ENCODE peak calls at places on chromosomes 4 and X, in seven cellular contexts. P is spleen; Z is CD4-positive, alpha-beta memory T cell; S is transverse colon; F is CD8-positive, alpha-beta memory T cell; H is IMR-90; A is tibial artery. Q is an unnamed sample.

GRCh38 chrX:71103110-71103983 is 3.2 kb downstream of the CXorf65 start:
- DNase-seq in Z (peak), H (no peak), S (peak), P (peak), A (no peak), F (peak), Q (no peak)

GRCh38 chrX:38803286-38803608 is 2.0 kb downstream of the MID1IP1 start:
- DNase-seq in Z (no peak), S (no peak), A (no peak), P (no peak), F (no peak), H (no peak), Q (no peak)

GRCh38 chr4:139581096-139581495 is 25.1 kb upstream of the SETD7 start:
- DNase-seq in H (no peak), F (no peak), P (no peak), Z (no peak), A (no peak), S (no peak), Q (no peak)

GRCh38 chr4:181646864-181647263 is 596.3 kb upstream of the TENM3 start:
- DNase-seq in S (no peak), A (no peak), P (no peak), Z (no peak), H (peak), F (no peak), Q (no peak)

GRCh38 chr4:120659626-120660170 is 262.8 kb downstream of the PRDM5 start:
- DNase-seq in P (no peak), H (no peak), Z (no peak), A (no peak), S (no peak), F (no peak), Q (no peak)

GRCh38 chrX:19592952-19593351 is 77.6 kb upstream of the MAP3K15 start:
- DNase-seq in P (no peak), F (no peak), S (no peak), H (no peak), A (no peak), Z (no peak), Q (no peak)

GRCh38 chrX:7170903-7171302 is 22.9 kb upstream of the PUDP start:
- DNase-seq in P (no peak), H (no peak), Z (peak), F (peak), S (peak), A (no peak), Q (no peak)

GRCh38 chr4:88457307-88458090 is 580 bp downstream of the HERC5 start:
- DNase-seq in P (peak), F (peak), H (no peak), A (peak), S (peak), Z (no peak), Q (peak)

GRCh38 chrX:120791013-120791643 is 84.5 kb downstream of the CT47B1 start:
- DNase-seq in H (peak), A (peak), P (no peak), F (no peak), Z (no peak), S (peak), Q (no peak)

GRCh38 chr4:139084425-139085093 is 69.0 kb downstream of the NOCT start:
- DNase-seq in F (no peak), H (no peak), Z (no peak), P (peak), S (no peak), A (no peak), Q (no peak)

GRCh38 chr4:185721949-185722316 is 90.1 kb downstream of the SORBS2 start:
- DNase-seq in A (no peak), P (no peak), F (no peak), H (no peak), Z (no peak), S (no peak), Q (no peak)

GRCh38 chr4:186772936-186773335 is 49.3 kb upstream of the FAT1 start:
- DNase-seq in P (no peak), S (no peak), Z (no peak), F (no peak), H (peak), A (no peak), Q (no peak)

GRCh38 chrX:132216283-132216682 is 3.0 kb downstream of the RAP2C start:
- DNase-seq in F (no peak), A (no peak), P (no peak), Z (no peak), S (no peak), H (no peak), Q (no peak)

GRCh38 chr4:185215261-185215660 is 5.9 kb downstream of the SNX25 start:
- DNase-seq in Z (no peak), S (no peak), F (no peak), P (no peak), A (no peak), H (peak), Q (no peak)

GRCh38 chrX:106404512-106404911 is 207.3 kb upstream of the RADX start:
- DNase-seq in S (no peak), Z (no peak), A (no peak), H (no peak), P (no peak), F (no peak), Q (no peak)

GRCh38 chr4:69026974-69027373 is 69.3 kb upstream of the UGT2B7 start:
- DNase-seq in Z (no peak), P (no peak), F (no peak), H (no peak), A (no peak), S (no peak), Q (no peak)

GRCh38 chr4:76235915-76236314 is 15.6 kb upstream of the FAM47E start:
- DNase-seq in P (no peak), F (no peak), S (peak), Z (no peak), A (no peak), H (no peak), Q (no peak)

DNA sequence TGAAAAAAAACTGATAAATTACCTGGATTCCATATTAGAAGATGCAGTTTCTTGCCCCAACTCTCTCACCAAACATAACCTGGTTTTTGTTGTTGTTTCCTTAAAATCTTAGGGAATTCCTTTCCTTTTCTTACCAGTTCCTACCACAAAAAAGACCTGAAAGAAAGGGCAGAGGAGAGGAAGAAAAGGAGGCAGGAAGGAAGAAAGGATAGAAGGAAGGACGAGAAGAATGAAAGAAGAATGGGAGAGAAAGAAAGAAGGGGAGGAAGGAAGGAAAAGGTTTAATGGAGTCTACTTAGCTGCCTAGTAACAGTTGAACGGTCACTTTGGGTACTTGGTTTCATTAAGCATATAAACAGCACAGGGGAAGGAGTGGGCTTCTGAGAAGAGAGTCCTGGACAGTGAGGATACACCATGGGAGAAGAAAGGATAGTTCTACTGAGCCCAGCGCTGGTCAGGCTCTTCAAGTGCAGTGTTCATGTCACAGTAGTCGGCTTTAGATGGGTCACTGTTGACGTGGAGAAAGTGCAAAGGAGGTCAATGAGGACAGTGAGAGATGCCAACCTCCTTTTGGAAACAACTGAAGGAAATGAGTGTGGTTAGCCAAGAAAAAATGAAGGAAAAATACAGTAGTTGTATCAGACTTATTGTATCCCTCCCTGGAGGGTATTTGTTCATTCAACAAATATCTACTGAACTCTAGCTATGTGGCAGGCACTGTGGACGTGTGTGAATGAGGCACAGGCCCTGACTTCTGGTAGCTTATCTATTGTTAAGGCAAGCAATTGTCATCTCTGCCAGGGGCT is 1.1 kb upstream of the CHIC2 start:
- DNase-seq in F (no peak), Z (no peak), A (no peak), S (no peak), P (no peak), H (no peak), Q (no peak)
- H3K4me3 ChIP-seq in F (peak), Z (peak), A (peak), S (no peak), P (peak), H (no peak), Q (peak)

DNA sequence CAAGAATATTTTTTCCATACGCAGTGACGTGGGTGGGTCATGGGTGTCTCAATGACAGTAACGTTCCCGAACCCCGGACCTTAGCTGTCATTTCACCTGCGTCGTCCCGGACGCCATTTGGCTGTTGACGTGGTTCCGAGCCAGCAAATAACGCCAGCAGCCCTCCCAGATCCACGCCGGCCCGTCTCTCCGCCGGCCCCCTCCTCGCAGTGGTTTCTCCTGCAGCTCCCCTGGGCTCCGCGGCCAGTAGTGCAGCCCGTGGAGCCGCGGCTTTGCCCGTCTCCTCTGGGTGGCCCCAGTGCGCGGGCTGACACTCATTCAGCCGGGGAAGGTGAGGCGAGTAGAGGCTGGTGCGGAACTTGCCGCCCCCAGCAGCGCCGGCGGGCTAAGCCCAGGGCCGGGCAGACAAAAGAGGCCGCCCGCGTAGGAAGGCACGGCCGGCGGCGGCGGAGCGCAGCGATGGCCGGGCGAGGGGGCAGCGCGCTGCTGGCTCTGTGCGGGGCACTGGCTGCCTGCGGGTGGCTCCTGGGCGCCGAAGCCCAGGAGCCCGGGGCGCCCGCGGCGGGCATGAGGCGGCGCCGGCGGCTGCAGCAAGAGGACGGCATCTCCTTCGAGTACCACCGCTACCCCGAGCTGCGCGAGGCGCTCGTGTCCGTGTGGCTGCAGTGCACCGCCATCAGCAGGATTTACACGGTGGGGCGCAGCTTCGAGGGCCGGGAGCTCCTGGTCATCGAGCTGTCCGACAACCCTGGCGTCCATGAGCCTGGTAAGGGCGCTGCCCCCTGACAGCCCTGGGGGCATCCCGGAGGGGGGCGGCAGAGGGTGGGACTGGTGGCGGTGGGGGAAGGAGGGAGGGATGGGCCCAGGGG is at the start of gene CPE:
- DNase-seq in A (peak), F (peak), Z (peak), P (peak), S (peak), H (peak), Q (peak)
- H3K27ac ChIP-seq in A (peak), F (no peak), Z (no peak), P (no peak), S (peak), H (no peak), Q (peak)

DNA sequence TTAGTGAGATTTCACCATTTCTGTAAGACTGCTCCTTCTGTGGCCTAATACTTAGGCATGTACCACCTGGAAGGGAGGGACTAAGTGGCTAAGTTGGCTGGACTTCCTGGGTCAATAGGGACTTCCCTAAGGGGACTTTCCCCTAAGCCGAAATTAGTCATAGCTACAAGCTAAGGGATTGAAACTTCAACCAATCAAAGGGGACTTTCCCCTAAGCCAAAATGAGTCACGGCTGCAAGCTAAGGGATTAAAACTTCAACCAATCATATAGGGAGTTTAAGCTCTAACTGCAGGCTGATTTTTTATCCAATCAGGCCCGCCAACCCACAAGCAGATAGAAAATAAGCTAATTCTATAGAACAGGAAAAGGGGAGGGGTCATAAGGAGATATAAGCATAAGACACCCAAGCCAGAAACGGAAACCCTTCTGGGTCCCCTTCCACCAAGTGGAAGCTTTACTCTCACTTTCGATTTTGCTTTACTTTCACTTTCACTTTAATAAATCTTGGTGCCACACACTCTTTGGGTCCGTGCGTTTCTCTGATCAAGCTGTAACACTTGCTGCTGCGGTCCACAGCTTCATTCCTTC is 382.8 kb downstream of the KLHL4 start:
- DNase-seq in Z (peak), F (no peak), P (no peak), A (no peak), H (no peak), S (no peak), Q (no peak)
- H3K4me3 ChIP-seq in Z (no peak), F (no peak), P (no peak), A (peak), H (no peak), S (no peak), Q (peak)

DNA sequence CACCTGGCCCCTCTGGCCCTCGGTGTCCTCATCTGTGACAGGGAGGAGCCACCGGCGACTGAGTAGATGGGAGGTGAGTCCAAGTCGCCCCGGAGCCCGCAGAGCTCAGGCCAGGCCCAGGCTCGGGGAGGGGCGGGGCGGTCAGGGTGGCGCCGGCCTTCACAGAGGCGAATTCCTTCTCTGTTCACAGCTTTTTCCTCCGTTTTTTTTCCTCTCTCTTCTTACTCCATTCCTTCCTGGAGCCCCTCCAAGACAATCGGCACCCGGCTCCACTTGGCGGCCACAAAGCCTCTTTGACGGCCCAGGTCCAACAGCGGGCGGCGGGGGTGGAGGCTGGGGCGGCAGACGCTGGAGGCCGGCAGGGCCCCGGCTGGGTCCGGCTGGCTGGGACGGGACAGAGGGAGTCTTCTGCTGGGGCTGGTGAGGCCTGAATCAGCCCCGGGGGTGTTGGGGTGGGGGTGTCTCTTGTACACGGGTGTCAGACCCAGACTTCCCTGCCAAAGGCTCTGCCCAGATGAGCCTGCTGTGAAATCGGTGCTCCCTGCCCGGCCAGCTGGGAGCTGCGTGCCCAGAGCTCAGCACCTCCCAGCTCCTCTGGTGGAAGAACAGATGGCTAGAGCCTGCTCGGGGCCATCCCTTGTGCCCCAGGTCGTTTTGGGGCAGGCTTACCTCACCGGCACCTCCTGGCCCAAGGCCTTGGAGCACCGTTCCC is 22.6 kb downstream of the FGFRL1 start:
- DNase-seq in S (no peak), P (no peak), A (peak), H (peak), Z (no peak), F (no peak), Q (no peak)
- H3K27ac ChIP-seq in S (no peak), P (no peak), A (peak), H (peak), Z (no peak), F (no peak), Q (peak)

DNA sequence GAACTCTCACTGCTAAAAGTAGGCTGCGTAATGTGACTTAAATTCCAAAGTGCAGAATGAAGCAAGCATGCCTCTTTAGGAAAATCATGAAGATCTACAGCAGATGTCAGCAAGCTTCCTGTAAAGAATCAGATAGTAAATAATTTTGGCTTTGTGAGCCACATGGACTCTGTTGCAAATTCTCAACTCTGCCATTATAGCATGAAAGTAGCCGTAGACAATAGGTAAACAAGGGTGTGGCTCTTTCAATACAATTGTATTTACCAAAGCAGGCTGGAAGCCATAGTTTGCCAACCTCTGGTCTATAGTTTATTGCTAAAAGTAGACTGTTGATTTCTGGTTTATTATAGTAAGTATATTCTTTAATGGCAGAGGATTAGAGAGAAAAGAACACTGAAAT is 80.3 kb upstream of the FAM9B start:
- DNase-seq in A (no peak), H (no peak), F (no peak), Z (no peak), P (no peak), S (no peak), Q (no peak)
- H3K4me3 ChIP-seq in A (no peak), H (no peak), F (no peak), Z (no peak), P (no peak), S (no peak), Q (no peak)

GRCh38 chr4:98574816-98575215 is 83.6 kb downstream of the TSPAN5 start:
- DNase-seq in S (no peak), F (no peak), A (no peak), Z (no peak), P (no peak), H (no peak), Q (no peak)
- H3K27ac ChIP-seq in S (no peak), F (no peak), A (no peak), Z (no peak), P (no peak), H (no peak), Q (no peak)

GRCh38 chrX:137430301-137430700 is 135.6 kb upstream of the ZIC3 start:
- DNase-seq in Z (no peak), F (no peak), A (no peak), P (no peak), H (no peak), S (no peak), Q (no peak)
- H3K4me3 ChIP-seq in Z (no peak), F (no peak), A (no peak), P (no peak), H (no peak), S (no peak), Q (no peak)

Q was measured in coronary artery.